ENCODE peak calls at places on chromosomes 2 and 18, in six cellular contexts. E is aorta, U is endodermal cell, H is RWPE2, W is sigmoid colon, A is small intestine. N is an unnamed sample. For H3K4me1, the result is how much of the 10 kb centered on the place peaks cover.

GRCh38 chr18:269480-270090 is 1.7 kb upstream of the THOC1 start:
- DNase-seq in E (no peak), U (no peak), H (no peak), W (no peak), A (no peak), N (no peak)

GRCh38 chr2:122307772-122308171 is 552.3 kb downstream of the TSN start:
- DNase-seq in E (no peak), U (no peak), H (no peak), W (no peak), A (no peak), N (no peak)

GRCh38 chr2:99708231-99708630 is 218.4 kb upstream of the REV1 start:
- DNase-seq in E (no peak), U (no peak), H (no peak), W (no peak), A (no peak), N (peak)

GRCh38 chr2:71313-72035 is 25.2 kb upstream of the FAM110C start:
- DNase-seq in E (no peak), U (no peak), H (no peak), W (no peak), A (no peak), N (no peak)

GRCh38 chr2:101858246-101858645 is 133.5 kb upstream of the IL1R2 start:
- DNase-seq in E (no peak), U (no peak), H (no peak), W (no peak), A (no peak), N (no peak)

GRCh38 chr2:224749136-224749535 is 33.0 kb upstream of the CCDC195 start:
- DNase-seq in E (no peak), U (no peak), H (no peak), W (no peak), A (peak), N (no peak)

GRCh38 chr2:134103196-134103595 is 150.7 kb upstream of the MGAT5 start:
- DNase-seq in E (no peak), U (no peak), H (no peak), W (no peak), A (no peak), N (no peak)

GRCh38 chr2:168189835-168190426 is 57.5 kb downstream of the STK39 start:
- DNase-seq in E (no peak), U (no peak), H (peak), W (no peak), A (no peak), N (no peak)

GRCh38 chr2:64888591-64889309 is 100.4 kb upstream of the SLC1A4 start:
- DNase-seq in E (no peak), U (peak), H (no peak), W (no peak), A (peak), N (no peak)

GRCh38 chr2:197211881-197212342 is 98.7 kb downstream of the ANKRD44 start:
- DNase-seq in E (no peak), U (no peak), H (no peak), W (no peak), A (no peak), N (no peak)

GRCh38 chr2:240564571-240565266 is 3.6 kb upstream of the RNPEPL1 start:
- DNase-seq in E (no peak), U (peak), H (peak), W (no peak), A (no peak), N (no peak)

GRCh38 chr2:158269143-158269542 is 167.5 kb downstream of the UPP2 start:
- DNase-seq in E (no peak), U (no peak), H (no peak), W (no peak), A (peak), N (no peak)

GRCh38 chr2:41400057-41400665 is 647.7 kb upstream of the PKDCC start:
- DNase-seq in E (no peak), U (peak), H (no peak), W (no peak), A (no peak), N (no peak)

GRCh38 chr2:28155071-28155470 is 237.6 kb upstream of the FOSL2 start:
- DNase-seq in E (no peak), U (no peak), H (no peak), W (no peak), A (no peak), N (no peak)

GRCh38 chr2:23239374-23239773 is 145.6 kb upstream of the KLHL29 start:
- DNase-seq in E (no peak), U (no peak), H (no peak), W (no peak), A (no peak), N (no peak)

GRCh38 chr2:145123606-145124005 is 603.7 kb upstream of the ZEB2 start:
- DNase-seq in E (peak), U (no peak), H (no peak), W (no peak), A (no peak), N (peak)
- H3K4me3 ChIP-seq in E (no peak), U (no peak), H (no peak), W (no peak), A (no peak), N (no peak)

DNA sequence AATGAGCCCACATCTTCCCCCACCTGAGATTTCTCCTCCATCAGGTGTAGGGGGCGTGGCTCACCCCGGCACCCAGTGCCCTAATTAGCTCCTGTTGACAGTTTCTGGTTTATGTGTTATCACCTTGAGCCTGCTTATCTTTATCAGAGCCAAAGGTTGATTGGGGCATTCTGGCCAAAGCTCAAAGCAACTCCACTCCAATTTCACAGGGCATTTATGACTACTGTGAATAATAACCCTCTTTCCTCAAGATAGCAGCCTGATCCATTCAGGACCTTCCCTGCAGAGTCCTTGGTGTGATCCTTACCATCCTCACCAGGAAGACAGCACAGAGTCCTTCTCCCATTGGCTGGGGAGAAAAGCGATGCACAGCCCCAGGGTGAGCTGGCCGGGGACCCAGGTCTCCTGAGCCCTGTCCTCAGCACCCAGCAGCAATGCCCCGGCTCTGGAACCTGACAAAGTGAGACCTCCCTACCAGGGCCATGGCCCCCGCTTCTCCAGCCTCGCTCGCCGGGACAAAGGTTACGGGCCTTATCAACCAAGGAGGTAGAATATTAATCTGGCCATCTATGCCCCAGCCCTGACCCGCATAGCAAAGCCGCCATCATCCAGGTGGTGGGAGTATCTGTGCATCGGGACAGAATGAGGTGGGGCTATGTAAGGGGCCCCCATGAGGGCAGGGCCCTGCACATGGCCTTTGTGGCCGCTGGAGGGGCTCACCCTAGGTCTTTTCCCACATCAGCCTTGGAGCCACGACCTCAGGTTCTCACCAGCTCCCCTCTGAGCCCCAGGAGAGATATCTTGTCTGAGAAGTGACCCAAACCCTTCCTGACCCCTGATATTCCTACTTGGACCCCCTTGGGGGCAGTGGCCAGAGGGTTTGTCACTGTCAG is 64.5 kb downstream of the ZFP36L2 start:
- DNase-seq in E (no peak), U (no peak), H (no peak), W (no peak), A (peak), N (no peak)
- H3K4me1 ChIP-seq in E (under half), U (under half), H (under half), W (under half), A (under half), N (under half)

GRCh38 chr2:120346034-120346666 is at the start of gene INHBB:
- DNase-seq in E (no peak), U (peak), H (no peak), W (no peak), A (no peak), N (no peak)

GRCh38 chr2:120349125-120349921 is 3.4 kb downstream of the INHBB start:
- DNase-seq in E (no peak), U (peak), H (no peak), W (no peak), A (no peak), N (no peak)

GRCh38 chr2:120346667-120347358 is 877 bp downstream of the INHBB start:
- DNase-seq in E (no peak), U (peak), H (no peak), W (no peak), A (no peak), N (no peak)

GRCh38 chr2:120348134-120349103 is 2.5 kb downstream of the INHBB start:
- DNase-seq in E (no peak), U (no peak), H (no peak), W (no peak), A (no peak), N (no peak)

DNA sequence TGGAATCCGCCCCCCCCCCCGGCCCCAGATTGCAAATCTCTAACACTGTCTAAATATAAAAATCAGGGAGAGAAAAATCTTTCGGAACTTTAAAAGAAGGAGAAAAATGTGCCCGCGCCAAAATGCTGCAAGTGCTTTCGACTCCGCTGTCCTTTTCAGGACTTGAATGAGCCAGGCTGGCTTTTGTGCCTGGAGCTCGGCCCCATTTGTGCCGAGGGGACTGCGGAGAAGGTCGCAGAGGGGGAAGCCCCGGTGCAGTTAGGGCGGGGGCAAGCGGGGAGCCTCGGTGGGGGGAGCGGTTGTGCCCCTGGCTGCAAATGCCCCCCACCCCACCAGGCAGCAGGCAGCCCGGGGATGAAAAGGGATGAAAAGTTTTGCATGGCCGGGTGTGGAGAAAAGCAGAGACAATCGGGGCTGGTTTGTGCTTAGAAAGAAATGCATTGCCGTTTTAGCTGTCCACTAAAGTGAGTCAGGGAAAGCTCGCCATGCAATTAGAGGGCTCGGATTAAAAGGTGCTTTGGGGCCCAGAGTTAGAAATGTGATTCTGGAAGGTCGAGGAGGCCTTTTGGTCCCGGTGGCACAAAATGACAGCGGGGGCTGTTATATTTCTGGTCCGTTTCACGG is 1.6 kb downstream of the INHBB start:
- DNase-seq in E (no peak), U (peak), H (no peak), W (no peak), A (no peak), N (no peak)
- H3K4me3 ChIP-seq in E (no peak), U (no peak), H (no peak), W (peak), A (no peak), N (peak)

GRCh38 chr2:230779607-230780006 is 67.0 kb downstream of the CAB39 start:
- DNase-seq in E (no peak), U (no peak), H (no peak), W (no peak), A (no peak), N (no peak)
- H3K4me1 ChIP-seq in E (under half), U (under half), H (half or more), W (under half), A (under half), N (half or more)

DNA sequence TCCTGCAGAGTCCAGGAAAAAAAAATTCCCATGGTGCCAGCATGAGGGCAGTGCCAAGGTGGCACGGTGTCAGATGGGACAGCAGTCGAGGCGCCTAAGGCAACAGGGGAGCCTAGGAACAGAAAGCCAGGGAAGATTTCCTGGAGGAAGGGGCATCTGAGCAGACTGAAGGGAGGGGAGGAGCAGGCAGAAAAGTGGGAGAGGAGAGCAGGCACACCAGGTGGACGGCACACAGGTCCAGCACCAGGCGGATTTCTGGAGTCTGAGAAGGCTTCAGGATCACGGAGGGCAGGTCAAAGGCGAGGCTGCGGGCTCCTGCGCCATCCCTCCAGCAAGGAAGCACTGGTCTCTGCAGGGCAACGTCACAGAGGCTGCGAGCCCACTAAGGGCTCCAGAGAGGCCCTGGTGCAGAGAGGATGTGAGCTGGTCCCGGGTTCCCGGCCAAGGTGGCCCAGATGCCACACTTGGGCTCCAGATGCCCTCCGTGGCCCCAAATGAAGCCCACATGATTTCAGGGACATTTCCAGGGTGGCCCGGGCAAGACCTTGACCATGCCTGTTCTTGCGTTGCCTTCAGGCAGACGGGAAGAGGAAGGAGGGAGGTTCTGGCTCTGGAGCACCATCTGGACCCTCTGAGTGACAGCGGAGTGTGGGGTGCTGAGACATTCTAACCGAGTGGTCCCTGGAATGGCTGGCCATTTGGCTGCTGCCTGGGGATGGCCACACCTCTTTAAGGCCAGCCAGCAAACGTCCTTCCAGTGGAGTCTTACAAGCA is 4.1 kb downstream of the HS6ST1 start:
- DNase-seq in E (peak), U (peak), H (peak), W (peak), A (no peak), N (no peak)
- H3K4me3 ChIP-seq in E (no peak), U (peak), H (no peak), W (no peak), A (no peak), N (no peak)

DNA sequence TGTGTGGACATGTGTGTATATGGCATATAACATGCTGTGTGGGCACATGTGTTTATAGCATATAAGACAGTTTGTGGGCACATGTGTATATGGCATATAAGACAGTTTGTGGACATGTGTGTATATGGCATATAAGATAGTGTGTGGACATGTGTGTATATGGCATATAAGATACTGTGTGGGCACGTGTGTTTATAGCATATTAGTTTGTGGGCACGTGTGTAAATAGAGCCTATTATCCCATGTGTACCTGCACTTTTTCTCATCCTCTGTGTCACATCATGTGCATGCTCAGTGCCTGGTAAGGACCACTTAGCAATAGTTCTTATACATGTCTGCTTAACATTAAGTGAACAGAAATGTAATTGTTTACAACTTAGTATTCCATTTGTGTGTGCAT is 45.2 kb downstream of the TPO start:
- DNase-seq in E (no peak), U (no peak), H (no peak), W (no peak), A (no peak), N (no peak)
- H3K4me1 ChIP-seq in E (under half), U (under half), H (under half), W (under half), A (under half), N (under half)

DNA sequence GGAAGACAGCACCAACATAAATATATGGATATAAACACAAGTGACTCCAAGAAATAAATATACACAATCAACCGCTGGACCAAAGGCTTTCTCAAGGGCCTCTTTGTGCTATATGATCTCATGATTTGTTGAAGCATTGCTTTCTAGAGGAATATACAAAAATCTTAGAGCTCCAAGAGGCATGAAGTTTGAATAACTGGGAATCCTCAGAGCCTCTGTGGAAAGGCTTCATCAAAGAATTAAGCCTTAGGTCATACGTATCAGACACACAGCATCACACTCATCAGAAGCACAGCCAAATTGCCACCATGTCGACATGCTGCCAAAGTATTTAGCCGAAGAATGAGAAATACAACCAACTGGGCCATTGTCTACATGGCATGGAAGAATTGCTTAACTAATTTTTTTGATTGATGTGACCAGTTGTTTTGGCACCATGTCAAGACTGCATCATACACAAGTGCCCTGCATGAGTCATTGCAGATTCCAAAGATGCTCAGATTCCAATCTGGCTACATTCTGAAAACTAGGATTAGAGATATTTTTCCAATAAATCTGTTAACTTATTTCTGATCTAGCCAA is 860.6 kb upstream of the ZEB2 start:
- DNase-seq in E (no peak), U (no peak), H (no peak), W (no peak), A (no peak), N (no peak)
- H3K4me3 ChIP-seq in E (no peak), U (no peak), H (no peak), W (no peak), A (no peak), N (no peak)